ENCODE peak calls at places on chromosomes 11 and 22, in seven cellular contexts. C, H, G, A, X, N and P are unnamed samples.
A peak's percentile ranks its signal among the peaks of the same experiment; 100 is the strongest.

GRCh38 chr11:121451982-121452608 is at the start of gene SORL1:
- DNase-seq in C (peak; percentile 84), H (peak; percentile 57), G (peak; percentile 67), A (peak; percentile 78), X (peak; percentile 24), N (peak; percentile 90), P (peak; percentile 67)

GRCh38 chr11:134686418-134686817 is 274.4 kb upstream of the B3GAT1 start:
- DNase-seq in C (no peak), H (no peak), G (no peak), A (peak; percentile 12), X (no peak), N (no peak), P (no peak)

GRCh38 chr11:4496555-4497248 is 14.3 kb downstream of the OR52K1 start:
- DNase-seq in C (no peak), H (no peak), G (no peak), A (no peak), X (no peak), N (no peak), P (no peak)

GRCh38 chr11:2668876-2669275 is 30.9 kb downstream of the KCNQ1OT1 start:
- DNase-seq in C (no peak), H (no peak), G (no peak), A (no peak), X (no peak), N (no peak), P (no peak)

GRCh38 chr11:114395776-114396175 is 4.5 kb downstream of the C11orf71 start:
- DNase-seq in C (peak; percentile 67), H (no peak), G (peak; percentile 25), A (no peak), X (peak; percentile 11), N (peak; percentile 66), P (no peak)

GRCh38 chr11:71489311-71490043 is 36.5 kb downstream of the NADSYN1 start:
- DNase-seq in C (no peak), H (peak; percentile 31), G (peak; percentile 46), A (no peak), X (no peak), N (peak; percentile 15), P (peak; percentile 58)

GRCh38 chr22:31923166-31923565 is 21.2 kb upstream of the YWHAH start:
- DNase-seq in C (no peak), H (no peak), G (no peak), A (no peak), X (no peak), N (no peak), P (no peak)

GRCh38 chr11:96257972-96258951 is 84.7 kb downstream of the MAML2 start:
- DNase-seq in C (no peak), H (peak; percentile 62), G (no peak), A (no peak), X (no peak), N (no peak), P (peak; percentile 62)

GRCh38 chr11:30025396-30026139 is 8.7 kb upstream of the KCNA4 start:
- DNase-seq in C (peak; percentile 55), H (no peak), G (no peak), A (no peak), X (no peak), N (no peak), P (no peak)

GRCh38 chr11:119905162-119905561 is 176.2 kb upstream of the NECTIN1 start:
- DNase-seq in C (no peak), H (no peak), G (no peak), A (no peak), X (no peak), N (no peak), P (no peak)

GRCh38 chr22:48828688-48829087 is 999.0 kb downstream of the BRD1 start:
- DNase-seq in C (no peak), H (no peak), G (no peak), A (no peak), X (no peak), N (no peak), P (no peak)

GRCh38 chr11:11984563-11984962 is 23.9 kb downstream of the DKK3 start:
- DNase-seq in C (peak; percentile 15), H (no peak), G (no peak), A (no peak), X (no peak), N (no peak), P (no peak)

GRCh38 chr11:66810576-66811185 is 32.6 kb upstream of the RCE1 start:
- DNase-seq in C (no peak), H (no peak), G (no peak), A (no peak), X (no peak), N (no peak), P (no peak)

GRCh38 chr11:67656278-67656922 is 5.9 kb upstream of the ACY3 start:
- DNase-seq in C (no peak), H (peak; percentile 33), G (peak; percentile 83), A (no peak), X (no peak), N (no peak), P (no peak)

GRCh38 chr11:67648140-67648795 is 2.3 kb downstream of the ACY3 start:
- DNase-seq in C (peak; percentile 82), H (no peak), G (no peak), A (no peak), X (peak; percentile 59), N (no peak), P (no peak)

GRCh38 chr11:62985351-62985750 is 584 bp upstream of the SLC22A6 start:
- DNase-seq in C (no peak), H (no peak), G (no peak), A (no peak), X (no peak), N (no peak), P (no peak)

GRCh38 chr11:60168306-60168705 is 14.6 kb downstream of the MS4A6A start:
- DNase-seq in C (no peak), H (no peak), G (peak; percentile 55), A (no peak), X (no peak), N (peak; percentile 69), P (no peak)

GRCh38 chr22:44585559-44586121 is 87.6 kb upstream of the RTL6 start:
- DNase-seq in C (no peak), H (no peak), G (no peak), A (no peak), X (no peak), N (no peak), P (no peak)

GRCh38 chr22:45150139-45150538 is 13.6 kb upstream of the NUP50 start:
- DNase-seq in C (no peak), H (no peak), G (no peak), A (no peak), X (no peak), N (no peak), P (no peak)

GRCh38 chr11:20015101-20015500 is 145.2 kb downstream of the DBX1 start:
- DNase-seq in C (no peak), H (peak; percentile 42), G (no peak), A (no peak), X (no peak), N (no peak), P (no peak)

GRCh38 chr11:125401235-125401634 is 94.8 kb downstream of the FEZ1 start:
- DNase-seq in C (no peak), H (no peak), G (no peak), A (no peak), X (no peak), N (no peak), P (no peak)

GRCh38 chr11:119030029-119030328 is 698 bp downstream of the SLC37A4 start:
- DNase-seq in C (no peak), H (no peak), G (no peak), A (no peak), X (no peak), N (no peak), P (no peak)

GRCh38 chr22:46740910-46741785 is 3.1 kb upstream of the CERK start:
- DNase-seq in C (no peak), H (no peak), G (no peak), A (no peak), X (no peak), N (no peak), P (no peak)

GRCh38 chr11:115939104-115939503 is 434.9 kb upstream of the CADM1 start:
- DNase-seq in C (no peak), H (peak; percentile 95), G (no peak), A (no peak), X (no peak), N (no peak), P (peak; percentile 30)
- H2AFZ ChIP-seq in C (no peak overlapping the region), H (no peak overlapping the region), G (no peak overlapping the region), A (no peak overlapping the region), X (no peak overlapping the region), N (no peak overlapping the region), P (no peak overlapping the region)

GRCh38 chr11:65558002-65558784 is at the start of gene LTBP3:
- DNase-seq in C (peak; percentile 71), H (peak; percentile 82), G (peak; percentile 77), A (no peak), X (peak; percentile 88), N (peak; percentile 72), P (peak; percentile 81)
- H2AFZ ChIP-seq in C (no peak within 1 kb of the TSS), H (no peak within 1 kb of the TSS), G (peak within 1 kb of the TSS; percentile 55), A (peak within 1 kb of the TSS; percentile 83), X (peak within 1 kb of the TSS; percentile 94), N (peak within 1 kb of the TSS; percentile 54), P (no peak within 1 kb of the TSS)

GRCh38 chr22:37804502-37804885 is 3.2 kb upstream of the GCAT start:
- DNase-seq in C (no peak), H (no peak), G (no peak), A (no peak), X (no peak), N (no peak), P (no peak)

GRCh38 chr22:37807410-37808293 is at the start of gene GCAT:
- DNase-seq in C (peak; percentile 99), H (peak; percentile 96), G (peak; percentile 96), A (peak; percentile 97), X (peak; percentile 97), N (peak; percentile 91), P (peak; percentile 96)

GRCh38 chr22:37804886-37805857 is 2.6 kb upstream of the GCAT start:
- DNase-seq in C (peak; percentile 91), H (peak; percentile 72), G (peak; percentile 79), A (no peak), X (no peak), N (peak; percentile 83), P (peak; percentile 81)

GRCh38 chr22:37806409-37807338 is 1.1 kb upstream of the GCAT start:
- DNase-seq in C (no peak), H (peak; percentile 52), G (peak; percentile 64), A (no peak), X (peak; percentile 43), N (peak; percentile 49), P (peak; percentile 53)

DNA sequence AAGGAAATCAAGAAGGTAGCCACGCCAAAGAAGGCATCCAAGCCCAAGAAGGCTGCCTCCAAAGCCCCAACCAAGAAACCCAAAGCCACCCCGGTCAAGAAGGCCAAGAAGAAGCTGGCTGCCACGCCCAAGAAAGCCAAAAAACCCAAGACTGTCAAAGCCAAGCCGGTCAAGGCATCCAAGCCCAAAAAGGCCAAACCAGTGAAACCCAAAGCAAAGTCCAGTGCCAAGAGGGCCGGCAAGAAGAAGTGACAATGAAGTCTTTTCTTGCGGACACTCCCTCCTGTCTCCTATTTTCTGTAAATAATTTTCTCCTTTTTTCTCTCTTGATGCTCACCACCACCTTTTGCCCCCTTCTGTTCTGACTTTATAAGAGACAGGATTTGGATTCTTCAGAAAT is 1.9 kb upstream of the GCAT start:
- DNase-seq in C (no peak), H (no peak), G (no peak), A (no peak), X (no peak), N (no peak), P (no peak)
- H2AFZ ChIP-seq in C (no peak overlapping the region), H (no peak overlapping the region), G (peak overlapping the region; percentile 92), A (no peak overlapping the region), X (peak overlapping the region; percentile 85), N (no peak overlapping the region), P (no peak overlapping the region)

DNA sequence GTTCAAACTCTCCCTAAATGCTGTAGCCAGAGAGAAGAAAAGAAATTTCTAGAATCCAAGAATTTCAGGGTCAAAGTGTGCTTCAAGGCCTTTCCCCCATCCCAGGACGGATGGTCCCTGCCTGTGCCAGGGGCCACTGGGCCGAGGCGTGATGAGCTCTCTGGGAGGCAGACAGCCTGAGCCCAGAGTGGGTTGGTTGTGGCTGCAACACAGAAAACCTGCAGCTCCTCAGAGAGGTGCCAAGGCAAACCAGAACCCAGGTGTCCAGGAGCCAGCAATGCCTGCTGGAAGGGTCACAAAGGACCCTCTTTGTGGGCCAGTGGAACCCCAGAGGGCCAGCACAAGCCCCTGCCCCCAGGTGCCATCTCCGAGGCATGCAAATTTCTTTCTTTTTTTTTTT is 2.6 kb upstream of the APOL6 start:
- DNase-seq in C (no peak), H (no peak), G (no peak), A (no peak), X (no peak), N (no peak), P (no peak)
- H2AFZ ChIP-seq in C (no peak overlapping the region), H (no peak overlapping the region), G (no peak overlapping the region), A (no peak overlapping the region), X (no peak overlapping the region), N (no peak overlapping the region), P (no peak overlapping the region)